ENCODE peak calls at places on chromosomes 5 and 9, in seven cellular contexts. E is epithelial cell of esophagus, J is suprapubic skin, L is mammary epithelial cell, O is H1, Q is NB4, T is AG04450. D is an unnamed sample.

GRCh38 chr5:129767927-129768380 is 20.1 kb downstream of the MINAR2 start:
- DNase-seq in E (peak), J (no peak), L (peak), O (peak), Q (peak), T (peak), D (peak)

GRCh38 chr9:93172646-93173364 is 11.1 kb upstream of the WNK2 start:
- DNase-seq in E (no peak), J (no peak), L (no peak), O (no peak), Q (no peak), T (no peak), D (no peak)

GRCh38 chr5:143536364-143536763 is 132.9 kb upstream of the NR3C1 start:
- DNase-seq in E (peak), J (no peak), L (peak), O (no peak), Q (no peak), T (peak), D (peak)

GRCh38 chr5:36870399-36871040 is 6.0 kb upstream of the NIPBL start:
- DNase-seq in E (peak), J (no peak), L (peak), O (no peak), Q (peak), T (no peak), D (no peak)

GRCh38 chr5:153818626-153819025 is 220.1 kb downstream of the FAM114A2 start:
- DNase-seq in E (peak), J (no peak), L (peak), O (no peak), Q (no peak), T (no peak), D (no peak)

GRCh38 chr5:16994576-16994975 is 58.5 kb upstream of the MYO10 start:
- DNase-seq in E (no peak), J (no peak), L (no peak), O (no peak), Q (no peak), T (no peak), D (no peak)

GRCh38 chr5:67375606-67376005 is 179.0 kb upstream of the CD180 start:
- DNase-seq in E (no peak), J (no peak), L (no peak), O (no peak), Q (peak), T (no peak), D (peak)

GRCh38 chr5:80119337-80119736 is 84.2 kb downstream of the THBS4 start:
- DNase-seq in E (no peak), J (no peak), L (no peak), O (no peak), Q (no peak), T (no peak), D (no peak)

GRCh38 chr9:7549261-7549660 is 250.3 kb downstream of the DMAC1 start:
- DNase-seq in E (no peak), J (no peak), L (no peak), O (peak), Q (no peak), T (no peak), D (no peak)

GRCh38 chr5:151886741-151887261 is 37.9 kb downstream of the GLRA1 start:
- DNase-seq in E (no peak), J (no peak), L (no peak), O (no peak), Q (no peak), T (no peak), D (no peak)

GRCh38 chr9:26669641-26670040 is 223.0 kb downstream of the CAAP1 start:
- DNase-seq in E (no peak), J (no peak), L (no peak), O (no peak), Q (no peak), T (no peak), D (no peak)

GRCh38 chr9:131598121-131598520 is 52.8 kb downstream of the PRRT1B start:
- DNase-seq in E (no peak), J (peak), L (no peak), O (no peak), Q (peak), T (no peak), D (no peak)

GRCh38 chr5:7904170-7904569 is 35.2 kb downstream of the MTRR start:
- DNase-seq in E (peak), J (no peak), L (peak), O (no peak), Q (no peak), T (peak), D (no peak)

GRCh38 chr5:125719681-125720676 is 703.2 kb upstream of the GRAMD2B start:
- DNase-seq in E (peak), J (no peak), L (peak), O (no peak), Q (no peak), T (no peak), D (no peak)

GRCh38 chr9:83281306-83282255 is 218.6 kb upstream of the RASEF start:
- DNase-seq in E (peak), J (no peak), L (peak), O (no peak), Q (peak), T (no peak), D (peak)

GRCh38 chr5:62707539-62707938 is 128.9 kb downstream of the LRRC70 start:
- DNase-seq in E (no peak), J (no peak), L (no peak), O (no peak), Q (no peak), T (no peak), D (no peak)

GRCh38 chr5:173682313-173682712 is 65.9 kb upstream of the BOD1 start:
- DNase-seq in E (no peak), J (no peak), L (no peak), O (no peak), Q (no peak), T (no peak), D (no peak)

GRCh38 chr9:123756484-123757106 is 173.3 kb downstream of the DENND1A start:
- DNase-seq in E (no peak), J (no peak), L (no peak), O (peak), Q (no peak), T (no peak), D (no peak)

GRCh38 chr5:17398439-17398838 is 99.6 kb upstream of the TAF11L2 start:
- DNase-seq in E (peak), J (no peak), L (peak), O (no peak), Q (peak), T (peak), D (no peak)

GRCh38 chr5:124797665-124798087 is 51.2 kb upstream of the ZNF608 start:
- DNase-seq in E (no peak), J (no peak), L (no peak), O (no peak), Q (no peak), T (no peak), D (no peak)

GRCh38 chr9:28741459-28741858 is 1168.2 kb upstream of the C9orf72 start:
- DNase-seq in E (no peak), J (no peak), L (no peak), O (no peak), Q (no peak), T (no peak), D (no peak)

GRCh38 chr5:173302546-173303155 is 25.6 kb downstream of the STC2 start:
- DNase-seq in E (peak), J (no peak), L (peak), O (no peak), Q (no peak), T (no peak), D (peak)

GRCh38 chr5:93385665-93386064 is 195.4 kb downstream of the NR2F1-AS1 start:
- DNase-seq in E (peak), J (no peak), L (peak), O (no peak), Q (no peak), T (peak), D (no peak)

GRCh38 chr9:133458643-133459312 is 1.0 kb upstream of the CACFD1 start:
- DNase-seq in E (no peak), J (no peak), L (no peak), O (no peak), Q (peak), T (no peak), D (no peak)

GRCh38 chr9:111572945-111573604 is 26.4 kb downstream of the PTGR1 start:
- DNase-seq in E (no peak), J (no peak), L (no peak), O (no peak), Q (no peak), T (peak), D (no peak)

GRCh38 chr9:130382086-130382485 is 62.7 kb upstream of the ASS1 start:
- DNase-seq in E (no peak), J (no peak), L (no peak), O (peak), Q (no peak), T (no peak), D (no peak)

GRCh38 chr9:89407070-89407469 is 88.8 kb downstream of the SECISBP2 start:
- DNase-seq in E (no peak), J (no peak), L (no peak), O (no peak), Q (no peak), T (no peak), D (no peak)

GRCh38 chr5:100667021-100667671 is 132.0 kb downstream of the FAM174A start:
- DNase-seq in E (peak), J (no peak), L (peak), O (no peak), Q (peak), T (no peak), D (no peak)

GRCh38 chr5:17365756-17366155 is 132.3 kb upstream of the TAF11L2 start:
- DNase-seq in E (no peak), J (no peak), L (no peak), O (no peak), Q (no peak), T (peak), D (no peak)

GRCh38 chr5:132767150-132767549 is 9.9 kb downstream of the SEPTIN8 start:
- DNase-seq in E (no peak), J (peak), L (no peak), O (no peak), Q (no peak), T (no peak), D (no peak)

GRCh38 chr5:68021958-68022357 is 193.6 kb upstream of the PIK3R1 start:
- DNase-seq in E (no peak), J (no peak), L (no peak), O (no peak), Q (no peak), T (no peak), D (no peak)

GRCh38 chr9:95506438-95506691 is 10.4 kb downstream of the PTCH1 start:
- DNase-seq in E (peak), J (no peak), L (peak), O (no peak), Q (peak), T (no peak), D (peak)
- TF ChIP-seq CTCF in E (no peak), J (no peak), L (no peak), O (no peak), Q (no peak), T (no peak), D (no peak)

DNA sequence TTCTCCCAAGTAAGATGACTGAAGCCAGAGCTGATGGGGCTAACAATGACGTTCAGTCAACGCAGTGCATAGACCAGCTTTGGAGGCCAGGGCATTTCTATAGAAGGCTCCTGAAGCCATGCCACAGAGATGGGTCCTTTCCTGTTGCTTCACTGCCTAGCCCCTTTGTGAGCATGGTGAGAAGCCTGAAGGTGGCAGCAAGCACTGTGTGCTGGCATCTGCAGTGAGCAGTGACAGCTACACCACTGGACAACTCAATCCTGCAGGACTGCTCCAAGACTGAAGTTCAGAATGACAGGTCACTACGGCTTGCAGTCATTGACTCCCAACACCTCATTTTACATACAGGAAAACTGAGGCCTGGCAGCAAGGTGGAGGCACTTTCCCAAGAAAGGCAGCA is 229.0 kb downstream of the TSSK1B start:
- DNase-seq in E (peak), J (no peak), L (no peak), O (no peak), Q (peak), T (no peak), D (peak)
- TF ChIP-seq CTCF in E (peak), J (no peak), L (peak), O (peak), Q (no peak), T (no peak), D (no peak)

GRCh38 chr5:170986598-170986997 is 124.8 kb downstream of the RANBP17 start:
- DNase-seq in E (peak), J (no peak), L (peak), O (no peak), Q (peak), T (no peak), D (no peak)
- TF ChIP-seq CTCF in E (no peak), J (no peak), L (peak), O (no peak), Q (no peak), T (peak), D (no peak)

DNA sequence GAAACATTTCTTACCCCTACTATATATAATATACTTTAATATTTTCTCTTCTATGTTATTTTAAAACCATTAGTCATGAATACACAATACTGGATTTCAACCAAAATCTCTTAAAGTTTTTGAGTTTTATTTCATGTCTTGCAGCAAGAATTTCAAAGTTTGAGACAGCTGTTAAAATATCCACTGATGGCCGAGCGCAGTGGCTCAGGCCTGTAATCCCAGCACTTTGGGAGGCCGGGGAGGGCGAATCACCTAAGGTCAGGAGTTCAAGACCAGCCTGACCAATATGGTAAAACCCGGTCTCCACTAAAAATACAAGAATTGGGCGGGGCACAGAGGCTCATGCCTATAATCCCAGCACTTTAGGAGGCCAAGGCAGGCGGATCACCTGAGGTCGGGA is 59.7 kb upstream of the DAPK1 start:
- DNase-seq in E (no peak), J (no peak), L (no peak), O (no peak), Q (no peak), T (no peak), D (no peak)
- TF ChIP-seq CTCF in E (no peak), J (no peak), L (no peak), O (no peak), Q (no peak), T (no peak), D (no peak)

GRCh38 chr5:136506131-136506530 is 140.8 kb upstream of the TRPC7 start:
- DNase-seq in E (no peak), J (no peak), L (no peak), O (no peak), Q (no peak), T (no peak), D (no peak)
- TF ChIP-seq CTCF in E (no peak), J (no peak), L (no peak), O (peak), Q (no peak), T (no peak), D (no peak)

DNA sequence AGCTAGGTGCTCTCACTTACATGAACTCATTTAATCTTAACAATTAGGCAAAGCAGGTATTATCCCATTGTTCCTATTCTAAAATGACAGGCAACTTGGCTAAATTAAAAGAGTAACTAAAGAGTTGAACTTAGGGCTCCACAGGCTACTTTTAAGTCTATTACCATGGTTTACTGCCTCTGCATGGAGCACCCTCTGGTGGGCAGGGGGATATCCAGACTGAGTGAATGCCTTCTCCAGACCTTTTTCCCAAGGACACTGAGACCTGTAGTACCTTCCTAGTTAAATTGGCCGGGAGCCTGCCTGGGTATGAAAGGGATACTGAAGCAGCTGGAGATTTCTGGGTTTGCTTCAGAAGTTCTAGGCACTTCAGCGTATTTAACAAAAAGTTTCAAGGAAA is 238.1 kb downstream of the ELAVL2 start:
- DNase-seq in E (peak), J (no peak), L (no peak), O (peak), Q (no peak), T (no peak), D (no peak)
- TF ChIP-seq CTCF in E (peak), J (no peak), L (peak), O (peak), Q (no peak), T (no peak), D (no peak)

DNA sequence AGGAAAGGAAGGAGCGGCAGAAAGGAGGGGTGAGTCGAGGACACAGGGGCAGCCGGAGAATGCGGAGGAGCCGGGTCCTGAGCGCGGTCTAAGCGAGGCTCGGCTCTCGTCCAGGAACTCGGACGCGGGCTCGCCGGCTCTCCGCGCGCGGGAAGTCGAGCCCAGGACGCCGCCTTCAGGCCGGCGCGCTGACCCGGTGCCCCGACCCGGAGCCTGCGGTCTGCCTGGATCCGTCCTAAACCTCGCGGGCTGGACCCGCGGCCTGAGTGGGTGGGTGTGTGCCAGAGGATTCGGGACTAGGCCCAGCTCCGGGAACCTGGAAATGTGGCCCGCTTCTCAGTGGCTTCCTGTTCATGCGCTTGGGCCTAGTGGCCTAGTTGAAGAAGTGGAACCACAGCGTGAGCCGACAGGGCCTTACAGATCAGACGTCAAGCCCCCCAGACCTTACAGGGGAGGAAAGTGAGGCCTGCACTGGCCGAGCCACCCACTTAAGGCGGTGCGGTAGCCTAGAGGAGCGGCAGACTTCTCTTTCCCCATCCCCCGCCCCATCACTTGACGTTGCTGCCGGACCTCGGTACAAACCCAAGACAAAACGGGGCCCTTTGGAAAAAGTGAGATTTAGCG is 1.2 kb downstream of the CDKN2B-AS1 start:
- DNase-seq in E (peak), J (no peak), L (no peak), O (peak), Q (no peak), T (no peak), D (peak)
- TF ChIP-seq CTCF in E (no peak), J (no peak), L (peak), O (no peak), Q (no peak), T (peak), D (no peak)